ENCODE peak calls at places on chromosomes 13 and 19, in ten cellular contexts. J, G, A, Q, C, L, D, T, V and N are unnamed samples. For H3K27me3 and H3K9me3, the result is how much of the 10 kb centered on the place peaks cover.

GRCh38 chr13:111539791-111540446 is 219.5 kb downstream of the TEX29 start:
- DNase-seq in J (no peak), D (no peak), Q (no peak), L (no peak), V (no peak), G (no peak), A (no peak), C (no peak), T (no peak), N (no peak)

GRCh38 chr19:46478356-46478986 is 7.1 kb upstream of the PNMA8A start:
- DNase-seq in C (no peak), D (no peak), L (peak), J (peak), T (no peak), V (no peak), A (peak), Q (peak), G (no peak), N (peak)

GRCh38 chr19:10516671-10517286 is 468 bp downstream of the S1PR5 start:
- DNase-seq in G (no peak), C (no peak), J (no peak), D (no peak), T (no peak), L (no peak), A (peak), V (no peak), Q (no peak), N (peak)

GRCh38 chr19:19160489-19161035 is 9.5 kb downstream of the MEF2B start:
- DNase-seq in D (no peak), V (no peak), Q (no peak), G (no peak), T (no peak), C (no peak), A (no peak), L (no peak), J (no peak), N (no peak)

GRCh38 chr13:74132768-74133656 is 1.2 kb downstream of the KLF12 start:
- DNase-seq in G (peak), Q (peak), J (peak), V (no peak), T (no peak), L (peak), C (no peak), A (peak), D (no peak), N (peak)

GRCh38 chr13:52949744-52950143 is 78.9 kb upstream of the OLFM4 start:
- DNase-seq in L (no peak), G (peak), T (no peak), C (no peak), A (no peak), Q (no peak), V (no peak), J (no peak), D (no peak), N (no peak)

GRCh38 chr19:13037161-13037560 is 41.9 kb downstream of the NFIX start:
- DNase-seq in J (no peak), D (no peak), T (no peak), L (peak), V (no peak), G (no peak), Q (peak), A (peak), C (no peak), N (no peak)

GRCh38 chr13:26254583-26255102 is 714 bp downstream of the CDK8 start:
- DNase-seq in V (peak), L (peak), C (peak), T (peak), A (peak), J (peak), G (peak), D (peak), Q (peak), N (peak)

GRCh38 chr19:46898731-46899130 is 37.9 kb downstream of the ARHGAP35 start:
- DNase-seq in Q (peak), D (no peak), C (no peak), J (no peak), V (no peak), A (no peak), G (peak), T (no peak), L (peak), N (no peak)

GRCh38 chr13:26469602-26470001 is 87.9 kb upstream of the WASF3 start:
- DNase-seq in Q (no peak), A (no peak), T (no peak), J (no peak), D (no peak), C (no peak), G (no peak), V (no peak), L (no peak), N (no peak)

GRCh38 chr13:93496985-93497673 is 270.5 kb downstream of the GPC6 start:
- DNase-seq in V (no peak), G (no peak), C (no peak), L (no peak), A (peak), D (no peak), J (peak), T (no peak), Q (no peak), N (peak)

GRCh38 chr13:86446311-86446710 is 647.1 kb upstream of the SLITRK6 start:
- DNase-seq in D (no peak), T (no peak), Q (peak), V (no peak), L (peak), C (no peak), J (peak), A (no peak), G (no peak), N (no peak)

GRCh38 chr13:80524447-80525215 is 183.7 kb upstream of the SPRY2 start:
- DNase-seq in T (no peak), J (no peak), G (no peak), V (no peak), A (no peak), Q (no peak), D (peak), C (no peak), L (peak), N (no peak)

GRCh38 chr19:38173324-38174041 is 50.5 kb downstream of the DPF1 start:
- DNase-seq in Q (peak), G (no peak), D (peak), J (no peak), T (peak), A (no peak), V (peak), C (no peak), L (peak), N (no peak)

GRCh38 chr19:41249707-41250423 is 14.3 kb upstream of the HNRNPUL1 start:
- DNase-seq in C (no peak), A (no peak), G (no peak), Q (no peak), T (no peak), L (no peak), D (no peak), V (no peak), J (no peak), N (no peak)

GRCh38 chr19:3459322-3459881 is 20.9 kb downstream of the SMIM24 start:
- DNase-seq in A (peak), T (no peak), D (peak), V (peak), J (no peak), G (peak), L (peak), C (peak), Q (peak), N (no peak)

GRCh38 chr13:98977568-98978270 is at the start of gene DOCK9:
- DNase-seq in J (peak), A (peak), D (no peak), Q (peak), L (peak), V (peak), C (peak), T (no peak), G (peak), N (peak)

GRCh38 chr19:19106061-19106551 is 32.2 kb downstream of the TMEM161A start:
- DNase-seq in V (no peak), T (no peak), C (no peak), A (no peak), G (peak), D (peak), Q (no peak), L (no peak), J (peak), N (no peak)

GRCh38 chr13:42847891-42848663 is 66.7 kb downstream of the FAM216B start:
- DNase-seq in T (no peak), G (no peak), D (no peak), L (no peak), J (no peak), C (no peak), Q (peak), A (peak), V (no peak), N (no peak)

GRCh38 chr13:32530841-32531253 is 7.7 kb downstream of the N4BP2L2 start:
- DNase-seq in V (peak), D (peak), C (no peak), J (no peak), L (peak), T (no peak), Q (peak), A (peak), G (no peak), N (no peak)

GRCh38 chr13:34748078-34748477 is 194.0 kb upstream of the NBEA start:
- DNase-seq in L (peak), J (no peak), G (peak), V (no peak), C (peak), T (no peak), D (peak), A (no peak), Q (no peak), N (no peak)

GRCh38 chr13:106851251-106851650 is 283.3 kb upstream of the ARGLU1 start:
- DNase-seq in J (no peak), C (no peak), V (no peak), T (no peak), L (peak), G (no peak), D (no peak), A (no peak), Q (peak), N (no peak)

GRCh38 chr13:39765801-39766463 is 110.5 kb downstream of the COG6 start:
- DNase-seq in L (peak), V (peak), C (peak), T (no peak), D (no peak), J (peak), A (peak), G (peak), Q (no peak), N (peak)

GRCh38 chr19:1748115-1748702 is 5.1 kb upstream of the ONECUT3 start:
- DNase-seq in C (no peak), G (no peak), D (no peak), J (no peak), T (peak), L (no peak), V (no peak), Q (no peak), A (no peak), N (no peak)

GRCh38 chr19:1745589-1746031 is 7.7 kb upstream of the ONECUT3 start:
- DNase-seq in Q (no peak), J (peak), D (no peak), V (no peak), C (no peak), L (no peak), T (no peak), G (no peak), A (no peak), N (no peak)

GRCh38 chr19:1744822-1745563 is 8.3 kb upstream of the ONECUT3 start:
- DNase-seq in T (no peak), J (no peak), V (no peak), D (no peak), Q (no peak), G (no peak), A (no peak), L (no peak), C (no peak), N (no peak)

GRCh38 chr19:1747285-1748114 is 5.8 kb upstream of the ONECUT3 start:
- DNase-seq in A (no peak), D (peak), T (peak), G (no peak), J (peak), V (peak), L (peak), Q (peak), C (no peak), N (no peak)

GRCh38 chr19:1746401-1747284 is 6.7 kb upstream of the ONECUT3 start:
- DNase-seq in A (no peak), T (no peak), G (no peak), D (no peak), J (no peak), C (no peak), V (no peak), Q (peak), L (peak), N (no peak)
- H3K27me3 ChIP-seq in A (half or more), T (under half), G (half or more), D (half or more), J (half or more), C (under half), V (under half), Q (half or more), L (under half), N (half or more)

DNA sequence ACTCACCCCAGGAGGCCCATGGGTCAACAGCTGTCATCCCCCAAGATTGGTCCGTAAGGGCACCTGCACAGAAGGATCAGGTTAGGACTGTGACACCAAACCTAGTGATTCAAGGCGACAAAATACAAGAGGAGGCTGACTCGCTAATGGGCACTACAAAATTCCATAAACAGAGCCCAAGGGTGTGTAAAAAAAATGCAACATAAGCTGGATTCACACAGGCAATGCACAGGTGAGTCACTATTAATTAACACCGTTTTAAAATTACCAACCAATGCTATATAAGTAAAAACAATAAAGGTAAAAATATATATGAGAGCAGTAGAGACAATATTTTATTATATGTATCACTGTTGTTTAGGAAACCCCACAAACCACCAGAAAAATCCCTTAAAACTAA is 1.9 kb downstream of the ZNF606 start:
- DNase-seq in V (no peak), L (no peak), J (no peak), C (no peak), T (no peak), D (no peak), Q (no peak), G (no peak), A (no peak), N (no peak)
- H3K9me3 ChIP-seq in V (under half), L (half or more), J (under half), C (half or more), T (under half), D (under half), Q (half or more), G (under half), A (half or more), N (under half)

GRCh38 chr19:50906217-50906616 is 5.0 kb downstream of the KLK4 start:
- DNase-seq in D (peak), C (no peak), T (no peak), L (no peak), Q (no peak), G (no peak), J (peak), A (peak), V (no peak), N (peak)
- H3K27me3 ChIP-seq in D (under half), C (under half), T (under half), L (under half), Q (under half), G (under half), J (half or more), A (under half), V (under half), N (under half)

GRCh38 chr19:27689734-27690241 is 1523.2 kb downstream of the UQCRFS1 start:
- DNase-seq in G (no peak), T (no peak), D (no peak), C (no peak), A (no peak), L (no peak), Q (no peak), V (no peak), J (no peak), N (no peak)

GRCh38 chr19:27694361-27695055 is 1518.4 kb downstream of the UQCRFS1 start:
- DNase-seq in J (no peak), T (no peak), A (no peak), C (peak), D (no peak), Q (no peak), L (no peak), V (no peak), G (no peak), N (no peak)

GRCh38 chr19:27691991-27692390 is 1521.0 kb downstream of the UQCRFS1 start:
- DNase-seq in C (no peak), V (no peak), D (no peak), L (no peak), G (no peak), Q (no peak), A (no peak), J (no peak), T (no peak), N (no peak)
- H3K9me3 ChIP-seq in C (under half), V (under half), D (under half), L (under half), G (under half), Q (under half), A (under half), J (under half), T (under half), N (under half)

DNA sequence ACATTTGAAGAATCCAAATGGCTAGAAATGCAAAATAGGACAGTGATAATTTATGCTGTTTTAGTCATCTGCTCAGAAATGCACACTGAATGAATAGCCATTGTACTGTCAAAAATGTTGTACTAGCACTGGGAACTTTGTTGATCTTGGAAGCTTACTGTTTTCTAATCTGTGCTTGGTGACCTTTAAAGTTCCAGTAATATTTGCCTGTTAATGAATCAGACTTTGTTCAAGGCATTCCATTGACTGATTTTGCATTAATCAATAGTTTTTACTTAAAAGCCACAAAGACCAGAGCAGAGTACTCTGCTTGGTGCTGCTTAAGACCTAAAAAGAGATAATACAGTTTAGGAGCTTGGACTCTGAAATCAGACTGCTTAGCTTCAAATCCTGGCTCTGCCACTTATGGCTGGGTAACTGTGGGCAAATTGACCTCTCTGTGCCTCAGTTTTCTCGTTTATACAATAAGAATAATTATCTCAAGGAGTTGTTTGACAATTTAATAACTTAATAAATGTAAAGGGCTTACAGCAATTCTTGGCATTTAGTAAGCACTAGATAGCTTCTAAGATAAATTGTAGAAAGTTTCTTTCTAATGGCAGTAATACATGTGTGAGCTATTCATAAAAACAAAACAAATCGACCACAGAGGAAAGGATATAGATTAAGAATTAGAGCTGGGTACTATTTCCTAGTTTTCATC is 4.6 kb upstream of the SLAIN1 start:
- DNase-seq in T (no peak), L (peak), G (no peak), Q (no peak), D (no peak), V (no peak), J (no peak), C (no peak), A (no peak), N (no peak)
- H3K27me3 ChIP-seq in T (half or more), L (under half), G (under half), Q (under half), D (under half), V (under half), J (under half), C (under half), A (under half), N (under half)

GRCh38 chr13:21691928-21692327 is 21.1 kb downstream of the FGF9 start:
- DNase-seq in Q (no peak), L (no peak), V (no peak), C (no peak), A (no peak), T (no peak), G (no peak), J (no peak), D (no peak), N (no peak)
- H3K9me3 ChIP-seq in Q (under half), L (under half), V (under half), C (under half), A (under half), T (under half), G (under half), J (under half), D (under half), N (under half)

GRCh38 chr19:54429545-54430227 is 14.4 kb downstream of the TTYH1 start:
- DNase-seq in Q (no peak), T (no peak), G (no peak), L (no peak), D (no peak), C (no peak), J (peak), V (no peak), A (no peak), N (no peak)

GRCh38 chr19:54430306-54431254 is 15.3 kb downstream of the TTYH1 start:
- DNase-seq in D (peak), T (no peak), C (no peak), L (no peak), V (peak), Q (no peak), G (no peak), J (peak), A (peak), N (peak)

GRCh38 chr19:54427586-54427985 is 12.3 kb downstream of the TTYH1 start:
- DNase-seq in D (no peak), T (no peak), G (no peak), A (no peak), V (no peak), Q (no peak), J (no peak), C (no peak), L (no peak), N (no peak)

GRCh38 chr19:54428323-54429175 is 13.3 kb downstream of the TTYH1 start:
- DNase-seq in V (no peak), T (no peak), L (no peak), D (no peak), C (no peak), A (no peak), G (no peak), J (no peak), Q (no peak), N (no peak)

DNA sequence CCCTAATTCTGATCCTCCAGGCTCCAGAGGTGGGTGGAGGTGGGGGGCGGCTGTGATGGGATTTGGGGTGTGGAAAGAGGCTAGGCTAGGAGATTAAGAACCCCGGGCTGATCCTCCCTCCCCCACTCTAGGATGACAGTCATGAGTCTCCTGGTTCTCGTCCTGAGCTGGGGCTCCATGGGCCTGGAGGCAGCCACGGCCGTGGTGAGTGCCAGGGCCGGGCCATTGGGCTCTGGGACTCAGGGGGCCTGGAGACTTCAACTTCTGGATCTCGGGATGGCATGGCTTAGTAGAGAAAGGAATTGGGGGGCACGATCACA is 13.9 kb downstream of the TTYH1 start:
- DNase-seq in C (no peak), J (no peak), A (no peak), G (no peak), Q (no peak), T (no peak), V (no peak), D (no peak), L (no peak), N (no peak)
- H3K27me3 ChIP-seq in C (under half), J (under half), A (under half), G (under half), Q (under half), T (under half), V (under half), D (under half), L (under half), N (under half)